ENCODE peak calls at places on chromosomes 5 and 9, in ten cellular contexts. R is fibroblast of the aortic adventitia, H is brain microvascular endothelial cell, Q is A549, I is transverse colon, U is psoas muscle, N is dorsolateral prefrontal cortex, M is astrocyte of the spinal cord, L is fibroblast of lung, D is kidney. J is an unnamed sample.

GRCh38 chr5:167576928-167577327 is 714.5 kb upstream of the WWC1 start:
- DNase-seq in R (no peak), H (no peak), Q (no peak), I (no peak), U (no peak), N (no peak), M (no peak), L (peak), D (no peak), J (no peak)

GRCh38 chr5:90144625-90145327 is 264.8 kb downstream of the CETN3 start:
- DNase-seq in R (peak), H (peak), Q (no peak), I (no peak), U (no peak), N (no peak), M (peak), L (peak), D (no peak), J (no peak)

GRCh38 chr5:65172486-65173129 is 309.1 kb downstream of the ADAMTS6 start:
- DNase-seq in R (peak), H (peak), Q (no peak), I (no peak), U (no peak), N (no peak), M (peak), L (peak), D (no peak), J (no peak)

GRCh38 chr9:131448818-131449217 is 53.9 kb upstream of the POMT1 start:
- DNase-seq in R (no peak), H (no peak), Q (no peak), I (no peak), U (no peak), N (no peak), M (no peak), L (no peak), D (no peak), J (no peak)

GRCh38 chr9:133163559-133164208 is at the start of gene GBGT1:
- DNase-seq in R (no peak), H (no peak), Q (no peak), I (peak), U (peak), N (no peak), M (peak), L (peak), D (peak), J (no peak)

GRCh38 chr9:112784020-112784788 is 33.6 kb downstream of the SNX30 start:
- DNase-seq in R (peak), H (no peak), Q (no peak), I (no peak), U (no peak), N (no peak), M (peak), L (peak), D (no peak), J (peak)

GRCh38 chr9:31137151-31137849 is 1247.1 kb upstream of the ACO1 start:
- DNase-seq in R (peak), H (peak), Q (peak), I (no peak), U (no peak), N (no peak), M (peak), L (peak), D (no peak), J (peak)

GRCh38 chr9:77018058-77019009 is 1.1 kb upstream of the FOXB2 start:
- DNase-seq in R (no peak), H (no peak), Q (no peak), I (no peak), U (no peak), N (no peak), M (no peak), L (no peak), D (peak), J (no peak)

GRCh38 chr5:52838306-52839015 is 50.7 kb downstream of the ITGA1 start:
- DNase-seq in R (no peak), H (peak), Q (no peak), I (no peak), U (no peak), N (no peak), M (peak), L (peak), D (no peak), J (no peak)

GRCh38 chr5:164065266-164065665 is 559.8 kb downstream of the MAT2B start:
- DNase-seq in R (peak), H (no peak), Q (no peak), I (no peak), U (no peak), N (no peak), M (no peak), L (no peak), D (no peak), J (no peak)

GRCh38 chr5:97601651-97602050 is 418.6 kb upstream of the RIOK2 start:
- DNase-seq in R (no peak), H (peak), Q (no peak), I (no peak), U (no peak), N (no peak), M (peak), L (peak), D (no peak), J (no peak)

GRCh38 chr9:115739096-115739875 is 414.3 kb upstream of the PAPPA start:
- DNase-seq in R (peak), H (no peak), Q (no peak), I (no peak), U (no peak), N (no peak), M (peak), L (no peak), D (no peak), J (no peak)

GRCh38 chr5:88660947-88661869 is 221.8 kb downstream of the MEF2C start:
- DNase-seq in R (peak), H (peak), Q (peak), I (peak), U (peak), N (peak), M (peak), L (peak), D (peak), J (peak)

GRCh38 chr5:103336967-103337366 is 78.4 kb downstream of the MACIR start:
- DNase-seq in R (peak), H (no peak), Q (no peak), I (no peak), U (no peak), N (no peak), M (no peak), L (no peak), D (no peak), J (no peak)

GRCh38 chr5:123937230-123937629 is 425.3 kb downstream of the CSNK1G3 start:
- DNase-seq in R (peak), H (peak), Q (peak), I (no peak), U (no peak), N (no peak), M (peak), L (peak), D (no peak), J (no peak)

GRCh38 chr5:37533851-37534250 is 154.7 kb downstream of the WDR70 start:
- DNase-seq in R (peak), H (peak), Q (peak), I (no peak), U (no peak), N (no peak), M (peak), L (peak), D (no peak), J (no peak)

GRCh38 chr5:151139646-151140045 is 17.9 kb downstream of the ANXA6 start:
- DNase-seq in R (no peak), H (no peak), Q (no peak), I (no peak), U (no peak), N (no peak), M (no peak), L (no peak), D (no peak), J (no peak)

GRCh38 chr5:173201636-173202265 is 33.3 kb downstream of the NKX2-5 start:
- DNase-seq in R (peak), H (peak), Q (peak), I (no peak), U (no peak), N (no peak), M (peak), L (peak), D (no peak), J (peak)

GRCh38 chr9:96176901-96177718 is 124.9 kb downstream of the HSD17B3 start:
- DNase-seq in R (peak), H (no peak), Q (peak), I (peak), U (no peak), N (peak), M (no peak), L (no peak), D (no peak), J (no peak)

GRCh38 chr9:107119294-107119693 is 163.8 kb upstream of the RAD23B start:
- DNase-seq in R (no peak), H (no peak), Q (no peak), I (no peak), U (no peak), N (no peak), M (no peak), L (no peak), D (no peak), J (no peak)

GRCh38 chr9:79940919-79941318 is 369.2 kb downstream of the TLE4 start:
- DNase-seq in R (no peak), H (no peak), Q (no peak), I (no peak), U (no peak), N (no peak), M (no peak), L (no peak), D (no peak), J (no peak)

GRCh38 chr9:19926774-19927173 is 137.9 kb upstream of the SLC24A2 start:
- DNase-seq in R (no peak), H (no peak), Q (no peak), I (no peak), U (no peak), N (no peak), M (no peak), L (no peak), D (no peak), J (no peak)

GRCh38 chr5:176732306-176732705 is 78.1 kb upstream of the UNC5A start:
- DNase-seq in R (no peak), H (no peak), Q (no peak), I (no peak), U (peak), N (no peak), M (no peak), L (no peak), D (no peak), J (no peak)

GRCh38 chr5:78586251-78586650 is 62.3 kb downstream of the LHFPL2 start:
- DNase-seq in R (peak), H (peak), Q (peak), I (no peak), U (no peak), N (peak), M (peak), L (peak), D (no peak), J (no peak)

GRCh38 chr5:164002653-164003052 is 497.2 kb downstream of the MAT2B start:
- DNase-seq in R (no peak), H (no peak), Q (no peak), I (no peak), U (no peak), N (peak), M (peak), L (peak), D (no peak), J (peak)

GRCh38 chr9:124629600-124629999 is 122.4 kb upstream of the NR5A1 start:
- DNase-seq in R (peak), H (peak), Q (no peak), I (no peak), U (no peak), N (no peak), M (peak), L (peak), D (no peak), J (no peak)

GRCh38 chr5:58263291-58263690 is 196.6 kb downstream of the PLK2 start:
- DNase-seq in R (no peak), H (no peak), Q (no peak), I (no peak), U (no peak), N (no peak), M (no peak), L (peak), D (no peak), J (no peak)

GRCh38 chr5:58264276-58264675 is 195.6 kb downstream of the PLK2 start:
- DNase-seq in R (no peak), H (no peak), Q (no peak), I (no peak), U (no peak), N (no peak), M (no peak), L (no peak), D (no peak), J (no peak)

GRCh38 chr5:58260243-58260642 is 199.6 kb downstream of the PLK2 start:
- DNase-seq in R (no peak), H (no peak), Q (no peak), I (no peak), U (no peak), N (no peak), M (no peak), L (no peak), D (no peak), J (no peak)

GRCh38 chr5:58261605-58262004 is 198.3 kb downstream of the PLK2 start:
- DNase-seq in R (peak), H (no peak), Q (no peak), I (no peak), U (no peak), N (no peak), M (no peak), L (peak), D (no peak), J (no peak)

GRCh38 chr5:58262226-58262625 is 197.7 kb downstream of the PLK2 start:
- DNase-seq in R (peak), H (no peak), Q (no peak), I (no peak), U (no peak), N (no peak), M (no peak), L (peak), D (no peak), J (no peak)
- H3K4me3 ChIP-seq in R (no peak), H (no peak), Q (no peak), I (no peak), U (no peak), N (no peak), M (no peak), L (no peak), D (no peak), J (no peak)

GRCh38 chr9:135501261-135502167 is 1.0 kb downstream of the MRPS2 start:
- DNase-seq in R (no peak), H (no peak), Q (peak), I (peak), U (no peak), N (no peak), M (peak), L (no peak), D (peak), J (no peak)

GRCh38 chr9:135500525-135501260 is at the start of gene MRPS2:
- DNase-seq in R (peak), H (peak), Q (peak), I (peak), U (peak), N (peak), M (peak), L (peak), D (peak), J (peak)

GRCh38 chr9:135500071-135500524 is 384 bp upstream of the MRPS2 start:
- DNase-seq in R (peak), H (no peak), Q (no peak), I (no peak), U (no peak), N (no peak), M (no peak), L (no peak), D (no peak), J (no peak)

GRCh38 chr9:135498381-135499126 is 1.9 kb upstream of the MRPS2 start:
- DNase-seq in R (no peak), H (no peak), Q (no peak), I (no peak), U (no peak), N (no peak), M (no peak), L (no peak), D (peak), J (no peak)

GRCh38 chr9:135499326-135500070 is 984 bp upstream of the MRPS2 start:
- DNase-seq in R (peak), H (peak), Q (peak), I (peak), U (peak), N (peak), M (peak), L (peak), D (peak), J (peak)
- H3K4me3 ChIP-seq in R (peak), H (peak), Q (peak), I (peak), U (peak), N (peak), M (peak), L (peak), D (peak), J (peak)

GRCh38 chr5:107668154-107668932 is 2.4 kb downstream of the EFNA5 start:
- DNase-seq in R (peak), H (peak), Q (no peak), I (no peak), U (no peak), N (no peak), M (peak), L (no peak), D (no peak), J (no peak)

GRCh38 chr5:107669543-107670027 is 1.2 kb downstream of the EFNA5 start:
- DNase-seq in R (peak), H (peak), Q (peak), I (peak), U (no peak), N (peak), M (peak), L (peak), D (peak), J (no peak)

GRCh38 chr5:107670927-107671741 is at the start of gene EFNA5:
- DNase-seq in R (peak), H (peak), Q (peak), I (peak), U (peak), N (peak), M (peak), L (peak), D (peak), J (no peak)

GRCh38 chr5:107670028-107670926 is 460 bp downstream of the EFNA5 start:
- DNase-seq in R (peak), H (peak), Q (peak), I (peak), U (peak), N (peak), M (peak), L (peak), D (peak), J (no peak)

DNA sequence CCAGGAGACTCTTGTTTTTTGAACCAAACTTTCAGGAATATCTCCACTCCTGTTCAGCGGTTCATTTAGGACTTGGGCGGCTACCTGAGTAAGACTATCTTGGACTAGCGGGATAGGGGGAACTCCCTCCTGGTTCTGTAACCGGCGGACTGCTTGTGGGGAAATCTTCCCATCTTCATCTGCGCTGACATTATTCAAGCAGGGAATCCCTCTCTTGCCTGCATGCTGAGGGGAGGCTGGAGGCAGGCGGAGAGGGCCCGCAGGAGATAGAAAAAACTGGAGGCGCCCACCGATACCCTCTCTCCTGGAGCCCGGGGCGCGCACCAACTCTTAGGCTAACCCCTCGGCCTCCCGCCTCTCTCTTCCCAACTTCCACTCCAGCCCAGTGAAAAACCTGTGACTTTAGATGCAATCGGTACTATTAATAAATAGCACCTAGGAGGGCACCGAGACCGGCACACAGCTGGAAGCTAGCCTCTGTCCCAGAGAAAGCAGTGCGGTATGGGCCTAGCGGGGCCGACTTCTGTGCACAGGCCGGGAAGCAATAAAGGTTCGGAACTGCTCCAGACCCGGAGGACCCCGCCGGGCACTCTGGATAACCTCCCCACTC is 1.7 kb downstream of the EFNA5 start:
- DNase-seq in R (peak), H (peak), Q (peak), I (peak), U (peak), N (no peak), M (peak), L (no peak), D (peak), J (no peak)
- H3K4me3 ChIP-seq in R (peak), H (peak), Q (peak), I (peak), U (peak), N (peak), M (peak), L (peak), D (peak), J (peak)

GRCh38 chr5:132896685-132897084 is 23.2 kb downstream of the LEAP2 start:
- DNase-seq in R (no peak), H (no peak), Q (no peak), I (no peak), U (no peak), N (no peak), M (no peak), L (no peak), D (no peak), J (no peak)
- H3K4me3 ChIP-seq in R (no peak), H (no peak), Q (no peak), I (no peak), U (no peak), N (no peak), M (no peak), L (no peak), D (no peak), J (no peak)

DNA sequence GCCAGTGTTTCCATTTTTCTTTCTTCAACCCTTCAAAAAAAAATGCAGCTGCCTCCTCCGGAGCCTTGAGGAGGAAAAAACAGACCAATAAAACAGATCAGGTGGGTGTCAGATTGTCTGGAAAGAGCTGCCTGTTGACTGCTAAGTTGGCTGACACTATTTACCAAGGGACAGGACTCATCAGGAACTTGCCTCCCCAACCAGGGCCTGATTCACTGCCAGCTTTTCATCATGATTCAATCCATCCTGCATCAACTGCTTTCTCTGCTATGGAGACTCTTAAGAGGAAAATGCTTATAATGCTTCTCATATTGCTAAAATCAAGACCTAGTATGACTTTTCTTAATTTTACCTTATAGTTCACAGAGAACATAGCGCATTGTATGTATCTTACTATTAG is 21.3 kb downstream of the HTR4 start:
- DNase-seq in R (no peak), H (no peak), Q (no peak), I (peak), U (no peak), N (no peak), M (no peak), L (no peak), D (no peak), J (no peak)
- H3K4me3 ChIP-seq in R (no peak), H (no peak), Q (no peak), I (no peak), U (no peak), N (no peak), M (no peak), L (no peak), D (no peak), J (no peak)

GRCh38 chr9:129335456-129336129 is 157.5 kb upstream of the IER5L start:
- DNase-seq in R (no peak), H (no peak), Q (no peak), I (no peak), U (no peak), N (no peak), M (no peak), L (peak), D (peak), J (no peak)
- H3K4me3 ChIP-seq in R (no peak), H (no peak), Q (no peak), I (no peak), U (no peak), N (no peak), M (no peak), L (no peak), D (no peak), J (no peak)

GRCh38 chr5:1292846-1293415 is 1.9 kb downstream of the TERT start:
- DNase-seq in R (no peak), H (no peak), Q (no peak), I (no peak), U (peak), N (no peak), M (no peak), L (no peak), D (peak), J (no peak)

GRCh38 chr5:1292139-1292538 is 2.7 kb downstream of the TERT start:
- DNase-seq in R (no peak), H (no peak), Q (no peak), I (no peak), U (peak), N (no peak), M (no peak), L (no peak), D (peak), J (no peak)

GRCh38 chr5:1293416-1293996 is 1.4 kb downstream of the TERT start:
- DNase-seq in R (no peak), H (no peak), Q (no peak), I (no peak), U (peak), N (no peak), M (no peak), L (no peak), D (peak), J (no peak)

GRCh38 chr5:1293997-1294838 is 650 bp downstream of the TERT start:
- DNase-seq in R (no peak), H (no peak), Q (peak), I (no peak), U (peak), N (no peak), M (no peak), L (no peak), D (peak), J (no peak)

DNA sequence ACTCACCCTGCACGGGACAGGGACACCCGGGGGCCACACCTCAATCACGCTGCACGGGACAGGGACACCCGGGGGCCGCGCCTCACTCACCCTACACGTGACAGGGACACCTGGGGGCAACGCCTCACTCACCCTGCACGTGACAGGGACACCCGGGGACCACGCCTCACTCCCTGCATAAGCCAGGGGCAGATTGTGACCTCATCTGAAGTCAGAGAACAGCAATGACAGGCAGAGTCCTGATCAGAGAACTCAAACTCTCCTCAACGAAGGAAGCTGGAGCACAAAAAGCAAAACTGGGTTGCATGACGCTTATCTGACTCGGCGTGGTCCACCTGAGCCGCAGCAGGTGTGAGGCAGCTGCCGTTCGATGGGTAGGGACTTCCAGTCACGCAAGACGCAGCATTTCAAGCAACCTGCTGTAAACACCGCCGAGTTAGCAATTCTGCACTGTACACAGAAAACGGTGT is 3.2 kb downstream of the TERT start:
- DNase-seq in R (no peak), H (no peak), Q (no peak), I (peak), U (no peak), N (no peak), M (no peak), L (no peak), D (peak), J (no peak)
- H3K4me3 ChIP-seq in R (no peak), H (no peak), Q (no peak), I (no peak), U (no peak), N (no peak), M (no peak), L (no peak), D (no peak), J (no peak)